ENCODE peak calls at places on chromosomes 12 and 14, in six cellular contexts. One of them, this sample, is unnamed.

GRCh38 chr14:33668066-33668465 is 282.8 kb downstream of the EGLN3 start:
- DNase-seq in CD4-positive, alpha-beta T cell: no peak
- DNase-seq in fibroblast of pulmonary artery: no peak
- DNase-seq in GM06990: no peak
- DNase-seq in BE2C: no peak
- DNase-seq in endothelial cell: no peak
- DNase-seq in this sample: no peak

GRCh38 chr12:113582521-113583218 is 111.0 kb upstream of the LHX5 start:
- DNase-seq in CD4-positive, alpha-beta T cell: no peak
- DNase-seq in fibroblast of pulmonary artery: no peak
- DNase-seq in BE2C: no peak
- DNase-seq in endothelial cell: no peak
- DNase-seq in GM06990: no peak
- DNase-seq in this sample: no peak

GRCh38 chr12:112855375-112855774 is 51.4 kb upstream of the OAS1 start:
- DNase-seq in endothelial cell: no peak
- DNase-seq in GM06990: no peak
- DNase-seq in CD4-positive, alpha-beta T cell: no peak
- DNase-seq in BE2C: peak
- DNase-seq in fibroblast of pulmonary artery: no peak
- DNase-seq in this sample: no peak

GRCh38 chr14:90383731-90384542 is 12.9 kb upstream of the CALM1 start:
- DNase-seq in GM06990: peak
- DNase-seq in BE2C: peak
- DNase-seq in endothelial cell: peak
- DNase-seq in CD4-positive, alpha-beta T cell: peak
- DNase-seq in fibroblast of pulmonary artery: peak
- DNase-seq in this sample: no peak

GRCh38 chr14:22781606-22782000 is 15.1 kb downstream of the OXA1L start:
- DNase-seq in BE2C: no peak
- DNase-seq in fibroblast of pulmonary artery: no peak
- DNase-seq in CD4-positive, alpha-beta T cell: no peak
- DNase-seq in GM06990: no peak
- DNase-seq in endothelial cell: no peak
- DNase-seq in this sample: no peak

GRCh38 chr12:79331870-79332269 is 358.9 kb downstream of the PAWR start:
- DNase-seq in GM06990: no peak
- DNase-seq in CD4-positive, alpha-beta T cell: no peak
- DNase-seq in BE2C: no peak
- DNase-seq in endothelial cell: no peak
- DNase-seq in fibroblast of pulmonary artery: peak
- DNase-seq in this sample: no peak

GRCh38 chr12:69996276-69996675 is 171.2 kb downstream of the MYRFL start:
- DNase-seq in endothelial cell: no peak
- DNase-seq in CD4-positive, alpha-beta T cell: no peak
- DNase-seq in GM06990: no peak
- DNase-seq in BE2C: no peak
- DNase-seq in fibroblast of pulmonary artery: no peak
- DNase-seq in this sample: no peak

GRCh38 chr14:58513272-58513671 is 85.8 kb downstream of the KIAA0586 start:
- DNase-seq in BE2C: no peak
- DNase-seq in GM06990: no peak
- DNase-seq in endothelial cell: no peak
- DNase-seq in fibroblast of pulmonary artery: no peak
- DNase-seq in CD4-positive, alpha-beta T cell: no peak
- DNase-seq in this sample: no peak

GRCh38 chr14:24056800-24057184 is 5.0 kb downstream of the CARMIL3 start:
- DNase-seq in endothelial cell: no peak
- DNase-seq in GM06990: no peak
- DNase-seq in fibroblast of pulmonary artery: no peak
- DNase-seq in CD4-positive, alpha-beta T cell: no peak
- DNase-seq in BE2C: no peak
- DNase-seq in this sample: no peak

GRCh38 chr12:10097521-10097920 is 1.3 kb downstream of the CLEC1A start:
- DNase-seq in BE2C: no peak
- DNase-seq in GM06990: no peak
- DNase-seq in fibroblast of pulmonary artery: no peak
- DNase-seq in CD4-positive, alpha-beta T cell: no peak
- DNase-seq in endothelial cell: no peak
- DNase-seq in this sample: no peak

GRCh38 chr12:43653917-43654316 is 101.9 kb upstream of the ADAMTS20 start:
- DNase-seq in fibroblast of pulmonary artery: no peak
- DNase-seq in GM06990: no peak
- DNase-seq in BE2C: no peak
- DNase-seq in CD4-positive, alpha-beta T cell: no peak
- DNase-seq in endothelial cell: no peak
- DNase-seq in this sample: no peak

GRCh38 chr12:43655586-43655985 is 103.0 kb downstream of the PUS7L start:
- DNase-seq in fibroblast of pulmonary artery: peak
- DNase-seq in GM06990: no peak
- DNase-seq in endothelial cell: no peak
- DNase-seq in BE2C: no peak
- DNase-seq in CD4-positive, alpha-beta T cell: no peak
- DNase-seq in this sample: no peak

GRCh38 chr12:43648636-43649035 is 96.6 kb upstream of the ADAMTS20 start:
- DNase-seq in BE2C: no peak
- DNase-seq in endothelial cell: no peak
- DNase-seq in CD4-positive, alpha-beta T cell: no peak
- DNase-seq in fibroblast of pulmonary artery: no peak
- DNase-seq in GM06990: no peak
- DNase-seq in this sample: no peak

DNA sequence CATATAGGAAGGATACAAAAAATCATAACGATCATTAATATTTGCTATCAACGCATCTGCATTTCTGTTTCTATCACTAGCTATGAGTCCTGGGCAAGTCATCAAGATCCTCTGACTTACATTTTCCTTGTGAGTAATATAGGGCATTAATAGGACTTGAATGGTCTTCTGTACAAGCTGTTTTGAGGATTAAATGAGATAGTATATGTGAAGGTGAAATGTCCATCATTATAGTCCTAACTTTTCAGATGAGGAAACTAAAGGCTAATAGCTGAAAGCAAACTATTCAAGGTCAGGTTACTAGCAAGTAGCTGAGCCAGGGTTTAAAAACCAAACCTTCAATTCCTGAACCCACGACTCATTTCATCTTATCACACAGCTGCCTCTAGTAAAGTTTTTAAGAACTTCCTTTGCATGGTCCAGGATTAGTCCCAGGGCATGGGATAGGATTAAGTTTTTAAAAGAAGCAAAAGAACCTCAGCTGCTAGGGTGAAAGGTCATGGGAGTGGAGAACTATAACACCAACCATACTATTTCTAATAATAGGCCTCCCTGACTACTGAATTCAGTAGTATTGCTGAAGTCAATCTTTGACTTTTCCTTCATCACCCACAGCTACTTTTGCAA is 101.4 kb upstream of the ADAMTS20 start:
- DNase-seq in BE2C: no peak
- DNase-seq in GM06990: no peak
- DNase-seq in fibroblast of pulmonary artery: no peak
- DNase-seq in CD4-positive, alpha-beta T cell: no peak
- DNase-seq in endothelial cell: no peak
- DNase-seq in this sample: no peak
- TF ChIP-seq CTCF in BE2C: no peak
- TF ChIP-seq CTCF in GM06990: no peak
- TF ChIP-seq CTCF in fibroblast of pulmonary artery: no peak
- TF ChIP-seq CTCF in CD4-positive, alpha-beta T cell: no peak
- TF ChIP-seq CTCF in endothelial cell: no peak
- TF ChIP-seq CTCF in this sample: no peak

GRCh38 chr14:80977103-80977728 is 21.8 kb downstream of the TSHR start:
- DNase-seq in BE2C: no peak
- DNase-seq in fibroblast of pulmonary artery: no peak
- DNase-seq in CD4-positive, alpha-beta T cell: no peak
- DNase-seq in endothelial cell: no peak
- DNase-seq in GM06990: no peak
- DNase-seq in this sample: no peak
- TF ChIP-seq CTCF in BE2C: peak
- TF ChIP-seq CTCF in fibroblast of pulmonary artery: no peak
- TF ChIP-seq CTCF in CD4-positive, alpha-beta T cell: no peak
- TF ChIP-seq CTCF in endothelial cell: no peak
- TF ChIP-seq CTCF in GM06990: peak
- TF ChIP-seq CTCF in this sample: no peak

GRCh38 chr14:100289916-100290606 is 16.2 kb downstream of the SLC25A29 start:
- DNase-seq in GM06990: no peak
- DNase-seq in BE2C: peak
- DNase-seq in fibroblast of pulmonary artery: no peak
- DNase-seq in endothelial cell: no peak
- DNase-seq in CD4-positive, alpha-beta T cell: no peak
- DNase-seq in this sample: peak

GRCh38 chr14:100290607-100291304 is 15.5 kb downstream of the SLC25A29 start:
- DNase-seq in GM06990: no peak
- DNase-seq in endothelial cell: no peak
- DNase-seq in BE2C: no peak
- DNase-seq in fibroblast of pulmonary artery: no peak
- DNase-seq in CD4-positive, alpha-beta T cell: peak
- DNase-seq in this sample: no peak

GRCh38 chr14:100292776-100293461 is 13.3 kb downstream of the SLC25A29 start:
- DNase-seq in BE2C: no peak
- DNase-seq in endothelial cell: no peak
- DNase-seq in CD4-positive, alpha-beta T cell: peak
- DNase-seq in GM06990: no peak
- DNase-seq in fibroblast of pulmonary artery: no peak
- DNase-seq in this sample: no peak

GRCh38 chr14:100292301-100292775 is 13.9 kb downstream of the SLC25A29 start:
- DNase-seq in fibroblast of pulmonary artery: no peak
- DNase-seq in GM06990: no peak
- DNase-seq in BE2C: no peak
- DNase-seq in CD4-positive, alpha-beta T cell: peak
- DNase-seq in endothelial cell: no peak
- DNase-seq in this sample: no peak

GRCh38 chr14:100291305-100292075 is 14.8 kb downstream of the SLC25A29 start:
- DNase-seq in CD4-positive, alpha-beta T cell: peak
- DNase-seq in fibroblast of pulmonary artery: no peak
- DNase-seq in BE2C: no peak
- DNase-seq in GM06990: no peak
- DNase-seq in endothelial cell: no peak
- DNase-seq in this sample: no peak
- TF ChIP-seq CTCF in CD4-positive, alpha-beta T cell: no peak
- TF ChIP-seq CTCF in fibroblast of pulmonary artery: no peak
- TF ChIP-seq CTCF in BE2C: no peak
- TF ChIP-seq CTCF in GM06990: no peak
- TF ChIP-seq CTCF in endothelial cell: no peak
- TF ChIP-seq CTCF in this sample: no peak

GRCh38 chr12:125068391-125068790 is 3.2 kb downstream of the AACS start:
- DNase-seq in CD4-positive, alpha-beta T cell: no peak
- DNase-seq in endothelial cell: no peak
- DNase-seq in GM06990: no peak
- DNase-seq in BE2C: no peak
- DNase-seq in fibroblast of pulmonary artery: no peak
- DNase-seq in this sample: no peak

GRCh38 chr12:125069616-125070015 is 4.4 kb downstream of the AACS start:
- DNase-seq in fibroblast of pulmonary artery: no peak
- DNase-seq in endothelial cell: no peak
- DNase-seq in GM06990: no peak
- DNase-seq in BE2C: no peak
- DNase-seq in CD4-positive, alpha-beta T cell: no peak
- DNase-seq in this sample: no peak

GRCh38 chr12:125071456-125071855 is 6.2 kb downstream of the AACS start:
- DNase-seq in BE2C: no peak
- DNase-seq in endothelial cell: no peak
- DNase-seq in fibroblast of pulmonary artery: no peak
- DNase-seq in CD4-positive, alpha-beta T cell: no peak
- DNase-seq in GM06990: no peak
- DNase-seq in this sample: no peak

GRCh38 chr12:125070661-125071390 is 5.6 kb downstream of the AACS start:
- DNase-seq in BE2C: no peak
- DNase-seq in endothelial cell: no peak
- DNase-seq in CD4-positive, alpha-beta T cell: no peak
- DNase-seq in fibroblast of pulmonary artery: no peak
- DNase-seq in GM06990: no peak
- DNase-seq in this sample: no peak

DNA sequence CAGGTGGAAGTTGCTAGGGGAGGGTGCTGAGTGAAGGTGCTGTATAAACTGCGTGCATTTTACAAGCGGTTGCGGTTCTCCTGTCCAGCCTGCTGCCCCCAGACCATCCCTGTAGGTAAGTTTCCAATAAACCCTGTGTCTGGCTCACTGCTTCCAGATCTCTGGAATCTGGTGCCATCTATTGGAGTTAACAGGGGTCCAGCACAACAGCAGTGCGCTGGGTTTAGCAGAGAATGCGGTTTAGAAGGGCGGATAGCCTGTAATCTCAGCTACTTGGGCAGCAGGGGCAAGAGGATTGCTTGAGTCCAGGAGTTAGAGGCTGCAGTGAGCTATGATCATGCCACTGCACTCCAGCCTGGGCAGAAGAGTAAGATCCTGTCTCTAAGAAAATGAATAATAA is 4.9 kb downstream of the AACS start:
- DNase-seq in CD4-positive, alpha-beta T cell: no peak
- DNase-seq in fibroblast of pulmonary artery: peak
- DNase-seq in BE2C: peak
- DNase-seq in GM06990: no peak
- DNase-seq in endothelial cell: no peak
- DNase-seq in this sample: no peak
- TF ChIP-seq CTCF in CD4-positive, alpha-beta T cell: no peak
- TF ChIP-seq CTCF in fibroblast of pulmonary artery: no peak
- TF ChIP-seq CTCF in BE2C: peak
- TF ChIP-seq CTCF in GM06990: no peak
- TF ChIP-seq CTCF in endothelial cell: no peak
- TF ChIP-seq CTCF in this sample: no peak

GRCh38 chr12:105317942-105318614 is 12.4 kb upstream of the C12orf75 start:
- DNase-seq in CD4-positive, alpha-beta T cell: no peak
- DNase-seq in BE2C: no peak
- DNase-seq in GM06990: no peak
- DNase-seq in fibroblast of pulmonary artery: no peak
- DNase-seq in endothelial cell: no peak
- DNase-seq in this sample: no peak

GRCh38 chr12:105318651-105319483 is 11.6 kb upstream of the C12orf75 start:
- DNase-seq in GM06990: no peak
- DNase-seq in endothelial cell: no peak
- DNase-seq in BE2C: no peak
- DNase-seq in fibroblast of pulmonary artery: no peak
- DNase-seq in CD4-positive, alpha-beta T cell: no peak
- DNase-seq in this sample: no peak

GRCh38 chr12:105319691-105320209 is 10.7 kb upstream of the C12orf75 start:
- DNase-seq in GM06990: no peak
- DNase-seq in BE2C: no peak
- DNase-seq in CD4-positive, alpha-beta T cell: no peak
- DNase-seq in endothelial cell: no peak
- DNase-seq in fibroblast of pulmonary artery: no peak
- DNase-seq in this sample: no peak

GRCh38 chr12:105322070-105322469 is 8.4 kb upstream of the C12orf75 start:
- DNase-seq in GM06990: no peak
- DNase-seq in endothelial cell: no peak
- DNase-seq in CD4-positive, alpha-beta T cell: no peak
- DNase-seq in BE2C: no peak
- DNase-seq in fibroblast of pulmonary artery: no peak
- DNase-seq in this sample: no peak

GRCh38 chr12:105321125-105321524 is 9.4 kb upstream of the C12orf75 start:
- DNase-seq in fibroblast of pulmonary artery: no peak
- DNase-seq in BE2C: no peak
- DNase-seq in endothelial cell: no peak
- DNase-seq in CD4-positive, alpha-beta T cell: no peak
- DNase-seq in GM06990: no peak
- DNase-seq in this sample: no peak
- TF ChIP-seq CTCF in fibroblast of pulmonary artery: no peak
- TF ChIP-seq CTCF in BE2C: no peak
- TF ChIP-seq CTCF in endothelial cell: no peak
- TF ChIP-seq CTCF in CD4-positive, alpha-beta T cell: no peak
- TF ChIP-seq CTCF in GM06990: peak
- TF ChIP-seq CTCF in this sample: peak

GRCh38 chr12:67222302-67222701 is 46.9 kb upstream of the CAND1 start:
- DNase-seq in fibroblast of pulmonary artery: peak
- DNase-seq in CD4-positive, alpha-beta T cell: no peak
- DNase-seq in endothelial cell: peak
- DNase-seq in GM06990: no peak
- DNase-seq in BE2C: no peak
- DNase-seq in this sample: no peak
- TF ChIP-seq CTCF in fibroblast of pulmonary artery: peak
- TF ChIP-seq CTCF in CD4-positive, alpha-beta T cell: no peak
- TF ChIP-seq CTCF in endothelial cell: peak
- TF ChIP-seq CTCF in GM06990: peak
- TF ChIP-seq CTCF in BE2C: peak
- TF ChIP-seq CTCF in this sample: no peak

GRCh38 chr12:53952335-53952694 is 2.4 kb upstream of the HOXC12 start:
- DNase-seq in endothelial cell: no peak
- DNase-seq in CD4-positive, alpha-beta T cell: no peak
- DNase-seq in GM06990: no peak
- DNase-seq in fibroblast of pulmonary artery: no peak
- DNase-seq in BE2C: no peak
- DNase-seq in this sample: no peak
- TF ChIP-seq CTCF in endothelial cell: no peak
- TF ChIP-seq CTCF in CD4-positive, alpha-beta T cell: no peak
- TF ChIP-seq CTCF in GM06990: no peak
- TF ChIP-seq CTCF in fibroblast of pulmonary artery: no peak
- TF ChIP-seq CTCF in BE2C: no peak
- TF ChIP-seq CTCF in this sample: no peak